ENCODE peak calls at places on chromosomes 6 and 20, in nine cellular contexts. Z is effector memory CD4-positive, alpha-beta T cell; D is right lobe of liver; S is HCT116; W is HL-60; A is cardiac muscle cell; C is heart left ventricle; G is fibroblast of lung; J is endothelial cell of umbilical vein. U is an unnamed sample.

GRCh38 chr6:120873125-120873865 is 461.0 kb downstream of the TBC1D32 start:
- DNase-seq in Z (no peak), D (no peak), S (no peak), W (no peak), A (no peak), C (no peak), G (no peak), J (no peak), U (no peak)

GRCh38 chr6:166938150-166938549 is 18.2 kb downstream of the RNASET2 start:
- DNase-seq in Z (no peak), D (no peak), S (no peak), W (no peak), A (no peak), C (no peak), G (no peak), J (no peak), U (no peak)

GRCh38 chr20:408843-409696 is 971 bp downstream of the RBCK1 start:
- DNase-seq in Z (no peak), D (no peak), S (no peak), W (no peak), A (no peak), C (no peak), G (no peak), J (peak; percentile 10), U (no peak)

GRCh38 chr6:20366082-20366834 is 35.4 kb upstream of the E2F3 start:
- DNase-seq in Z (peak; percentile 1), D (no peak), S (no peak), W (peak; percentile 23), A (no peak), C (no peak), G (no peak), J (no peak), U (peak; percentile 9)

GRCh38 chr20:58810116-58810878 is 40.4 kb downstream of the GNAS-AS1 start:
- DNase-seq in Z (no peak), D (no peak), S (peak; percentile 1), W (no peak), A (peak; percentile 11), C (no peak), G (peak; percentile 68), J (no peak), U (no peak)

GRCh38 chr6:23180504-23181293 is 611.3 kb downstream of the HDGFL1 start:
- DNase-seq in Z (no peak), D (no peak), S (no peak), W (no peak), A (peak; percentile 93), C (peak; percentile 74), G (peak; percentile 89), J (no peak), U (peak; percentile 8)

GRCh38 chr6:50442531-50443040 is 270.7 kb upstream of the TFAP2D start:
- DNase-seq in Z (no peak), D (no peak), S (no peak), W (no peak), A (no peak), C (no peak), G (no peak), J (no peak), U (no peak)

GRCh38 chr20:8473459-8473858 is 341.4 kb downstream of the PLCB1 start:
- DNase-seq in Z (no peak), D (no peak), S (no peak), W (no peak), A (no peak), C (no peak), G (peak; percentile 40), J (no peak), U (no peak)

GRCh38 chr20:53162251-53162835 is 190.2 kb downstream of the TSHZ2 start:
- DNase-seq in Z (no peak), D (no peak), S (peak; percentile 42), W (no peak), A (peak; percentile 59), C (no peak), G (peak; percentile 91), J (no peak), U (peak; percentile 12)

GRCh38 chr6:71529026-71529425 is 240.4 kb downstream of the OGFRL1 start:
- DNase-seq in Z (no peak), D (no peak), S (no peak), W (no peak), A (no peak), C (no peak), G (no peak), J (no peak), U (no peak)

GRCh38 chr6:97133071-97133470 is 149.9 kb downstream of the MMS22L start:
- DNase-seq in Z (no peak), D (no peak), S (no peak), W (peak; percentile 15), A (peak; percentile 9), C (no peak), G (peak; percentile 21), J (no peak), U (no peak)

GRCh38 chr6:132130530-132131298 is 179.5 kb upstream of the CCN2 start:
- DNase-seq in Z (no peak), D (no peak), S (no peak), W (no peak), A (peak; percentile 87), C (peak; percentile 54), G (peak; percentile 82), J (peak; percentile 67), U (peak; percentile 10)

GRCh38 chr20:40489886-40490285 is 199.2 kb downstream of the MAFB start:
- DNase-seq in Z (no peak), D (no peak), S (no peak), W (no peak), A (peak; percentile 65), C (no peak), G (peak; percentile 59), J (no peak), U (no peak)

DNA sequence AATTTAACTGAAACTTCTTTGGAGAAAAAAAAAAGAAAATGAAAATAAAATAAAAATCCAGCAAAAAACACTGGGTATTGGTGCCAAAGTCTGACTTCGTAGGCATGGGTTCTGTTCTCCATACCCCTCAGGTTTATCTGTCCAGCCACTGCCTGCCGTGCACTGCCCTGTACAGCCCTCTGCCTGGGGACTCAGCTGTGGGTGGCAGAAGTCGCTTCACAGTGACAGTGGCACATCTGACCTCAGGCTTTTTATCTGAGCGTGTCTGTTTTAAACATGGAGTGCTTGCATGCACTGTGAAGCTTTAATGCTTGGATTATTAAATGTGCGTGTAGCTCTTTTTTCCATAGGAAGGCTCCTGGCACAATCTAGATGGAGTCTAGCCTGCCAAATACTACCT is 375.4 kb downstream of the UTRN start:
- DNase-seq in Z (no peak), D (no peak), S (no peak), W (no peak), A (no peak), C (no peak), G (no peak), J (no peak), U (peak; percentile 23)
- H3K4me3 ChIP-seq in Z (no peak overlapping the region), D (no peak overlapping the region), S (no peak overlapping the region), W (no peak overlapping the region), A (no peak overlapping the region), C (no peak overlapping the region), G (no peak overlapping the region), J (no peak overlapping the region), U (peak overlapping the region; percentile 22)

DNA sequence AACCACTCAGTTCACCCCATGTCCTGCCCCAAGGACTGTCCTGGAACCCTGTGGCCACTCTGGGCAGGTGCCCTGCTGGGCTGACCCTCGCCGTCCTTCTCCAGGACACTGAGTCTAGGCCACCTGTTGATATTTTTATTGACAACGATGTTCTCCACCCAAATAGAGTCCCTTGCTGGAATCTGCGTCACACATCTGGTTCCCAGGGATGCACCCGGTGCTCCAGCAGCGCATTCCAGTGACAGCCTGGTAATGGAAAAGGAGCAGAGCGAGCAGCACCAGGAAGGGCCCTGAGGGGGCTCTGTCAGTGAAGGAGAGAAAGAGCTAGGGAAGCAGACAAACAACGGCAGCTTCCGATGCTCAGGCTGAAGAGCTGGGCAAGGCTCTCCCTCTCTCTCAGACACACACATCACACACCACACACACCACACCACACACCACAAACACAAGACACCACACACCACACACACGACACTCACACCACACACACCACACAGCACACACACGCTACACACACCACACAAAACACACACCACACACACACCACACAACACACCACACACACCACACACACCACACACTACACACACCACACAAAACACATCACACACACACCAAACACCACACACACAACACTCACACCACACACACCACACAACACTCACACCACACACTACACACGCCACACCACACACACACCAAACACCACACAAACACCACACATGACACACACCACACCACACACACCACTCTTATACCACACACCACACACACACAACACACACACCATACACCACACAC is 117.9 kb upstream of the THBS2 start:
- DNase-seq in Z (no peak), D (no peak), S (peak; percentile 12), W (no peak), A (peak; percentile 38), C (no peak), G (peak; percentile 23), J (no peak), U (no peak)
- H3K27ac ChIP-seq in Z (no peak overlapping the region), D (no peak overlapping the region), S (no peak overlapping the region), W (no peak overlapping the region), A (no peak overlapping the region), C (no peak overlapping the region), G (no peak overlapping the region), J (no peak overlapping the region), U (no peak overlapping the region)

GRCh38 chr20:2001119-2001518 is 7.3 kb upstream of the PDYN start:
- DNase-seq in Z (no peak), D (no peak), S (no peak), W (no peak), A (no peak), C (no peak), G (no peak), J (no peak), U (no peak)
- H3K27me3 ChIP-seq in Z (peaks cover 3% of the 10 kb centered on the region), D (no peaks in the 10 kb centered on the region), S (peaks cover 82% of the 10 kb centered on the region), W (no peaks in the 10 kb centered on the region), A (peaks cover 98% of the 10 kb centered on the region), C (peaks cover 27% of the 10 kb centered on the region), G (peaks cover 5% of the 10 kb centered on the region), J (no peaks in the 10 kb centered on the region), U (peaks cover 40% of the 10 kb centered on the region)

GRCh38 chr6:24931296-24931695 is 4.5 kb downstream of the RIPOR2 start:
- DNase-seq in Z (no peak), D (no peak), S (no peak), W (no peak), A (peak; percentile 55), C (peak; percentile 21), G (peak; percentile 66), J (peak; percentile 27), U (no peak)
- H3K4me3 ChIP-seq in Z (peak overlapping the region; percentile 69), D (no peak overlapping the region), S (no peak overlapping the region), W (no peak overlapping the region), A (no peak overlapping the region), C (no peak overlapping the region), G (no peak overlapping the region), J (no peak overlapping the region), U (no peak overlapping the region)

U was measured in transverse colon.